ENCODE peak calls at places on chromosomes 2 and 18, in nine cellular contexts. J is cardiac muscle cell; Q is Caco-2; Y is ovary; H is brain microvascular endothelial cell; M is HepG2; V is fibroblast of lung; E is fibroblast of mammary gland; T is CD8-positive, alpha-beta T cell. N is an unnamed sample.
A peak's percentile ranks its signal among the peaks of the same experiment; 100 is the strongest.

GRCh38 chr18:79455261-79455660 is 59.5 kb downstream of the NFATC1 start:
- DNase-seq in J (no peak), Q (no peak), Y (no peak), H (no peak), M (no peak), V (no peak), E (no peak), T (no peak), N (no peak)

GRCh38 chr2:62663443-62663842 is 42.1 kb upstream of the EHBP1 start:
- DNase-seq in J (no peak), Q (no peak), Y (no peak), H (no peak), M (no peak), V (peak; percentile 97), E (peak; percentile 96), T (no peak), N (no peak)

GRCh38 chr2:181566643-181567042 is 90.3 kb downstream of the CERKL start:
- DNase-seq in J (no peak), Q (no peak), Y (no peak), H (no peak), M (no peak), V (no peak), E (no peak), T (no peak), N (no peak)

GRCh38 chr2:178917555-178917954 is 110.3 kb upstream of the TTN start:
- DNase-seq in J (no peak), Q (no peak), Y (no peak), H (no peak), M (no peak), V (no peak), E (no peak), T (no peak), N (no peak)

GRCh38 chr18:5890606-5891360 is 4.5 kb downstream of the TMEM200C start:
- DNase-seq in J (peak; percentile 75), Q (no peak), Y (peak; percentile 70), H (no peak), M (peak; percentile 11), V (no peak), E (peak; percentile 8), T (peak; percentile 28), N (peak; percentile 57)

GRCh38 chr2:26453421-26454329 is 24.2 kb downstream of the OTOF start:
- DNase-seq in J (no peak), Q (no peak), Y (no peak), H (no peak), M (no peak), V (no peak), E (no peak), T (no peak), N (no peak)

GRCh38 chr2:189086710-189087109 is 92.9 kb downstream of the COL5A2 start:
- DNase-seq in J (no peak), Q (no peak), Y (no peak), H (peak; percentile 25), M (no peak), V (peak; percentile 75), E (peak; percentile 84), T (no peak), N (no peak)

GRCh38 chr2:82199493-82199852 is 1894.9 kb upstream of the LRRTM1 start:
- DNase-seq in J (no peak), Q (no peak), Y (no peak), H (no peak), M (no peak), V (no peak), E (no peak), T (no peak), N (no peak)

GRCh38 chr18:24763765-24764548 is 303.5 kb downstream of the HRH4 start:
- DNase-seq in J (no peak), Q (no peak), Y (no peak), H (no peak), M (no peak), V (peak; percentile 43), E (peak; percentile 97), T (no peak), N (no peak)

GRCh38 chr2:23531881-23532280 is 146.9 kb downstream of the KLHL29 start:
- DNase-seq in J (no peak), Q (no peak), Y (no peak), H (no peak), M (no peak), V (no peak), E (no peak), T (no peak), N (no peak)

GRCh38 chr2:128347701-128348504 is 29.2 kb upstream of the HS6ST1 start:
- DNase-seq in J (no peak), Q (no peak), Y (peak; percentile 87), H (no peak), M (no peak), V (peak; percentile 35), E (peak; percentile 53), T (no peak), N (no peak)

GRCh38 chr2:23423062-23423872 is 38.3 kb downstream of the KLHL29 start:
- DNase-seq in J (no peak), Q (no peak), Y (no peak), H (no peak), M (no peak), V (no peak), E (no peak), T (no peak), N (no peak)

GRCh38 chr2:127449898-127450297 is 31.7 kb downstream of the PROC start:
- DNase-seq in J (no peak), Q (no peak), Y (no peak), H (no peak), M (no peak), V (no peak), E (no peak), T (no peak), N (no peak)

GRCh38 chr2:205746408-205746785 is 64.1 kb downstream of the NRP2 start:
- DNase-seq in J (no peak), Q (no peak), Y (no peak), H (no peak), M (no peak), V (no peak), E (no peak), T (no peak), N (peak; percentile 74)

DNA sequence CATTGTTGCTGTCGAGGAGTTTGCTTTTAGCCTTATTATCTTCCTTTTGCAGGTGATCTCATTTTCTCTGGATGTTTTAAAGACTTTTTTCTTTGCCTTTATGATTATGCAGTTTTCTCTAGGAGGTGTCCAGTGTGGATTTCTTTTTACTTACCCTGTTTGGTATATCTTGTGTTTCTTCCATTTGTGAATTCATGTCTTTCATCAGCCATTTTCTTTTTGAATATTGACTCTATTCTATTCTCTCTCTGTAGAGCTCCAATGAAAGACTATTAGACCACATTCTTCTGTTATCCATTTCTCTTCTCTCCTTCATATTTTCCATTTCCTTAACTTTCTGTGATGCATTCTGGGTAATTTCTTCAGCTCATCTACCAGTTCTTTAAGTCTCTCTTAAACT is 34.4 kb downstream of the CDK15 start:
- DNase-seq in J (no peak), Q (no peak), Y (no peak), H (no peak), M (no peak), V (no peak), E (no peak), T (no peak), N (no peak)
- H3K4me3 ChIP-seq in J (no peak overlapping the region), Q (no peak overlapping the region), Y (no peak overlapping the region), H (no peak overlapping the region), M (no peak overlapping the region), V (no peak overlapping the region), E (no peak overlapping the region), T (no peak overlapping the region), N (no peak overlapping the region)

DNA sequence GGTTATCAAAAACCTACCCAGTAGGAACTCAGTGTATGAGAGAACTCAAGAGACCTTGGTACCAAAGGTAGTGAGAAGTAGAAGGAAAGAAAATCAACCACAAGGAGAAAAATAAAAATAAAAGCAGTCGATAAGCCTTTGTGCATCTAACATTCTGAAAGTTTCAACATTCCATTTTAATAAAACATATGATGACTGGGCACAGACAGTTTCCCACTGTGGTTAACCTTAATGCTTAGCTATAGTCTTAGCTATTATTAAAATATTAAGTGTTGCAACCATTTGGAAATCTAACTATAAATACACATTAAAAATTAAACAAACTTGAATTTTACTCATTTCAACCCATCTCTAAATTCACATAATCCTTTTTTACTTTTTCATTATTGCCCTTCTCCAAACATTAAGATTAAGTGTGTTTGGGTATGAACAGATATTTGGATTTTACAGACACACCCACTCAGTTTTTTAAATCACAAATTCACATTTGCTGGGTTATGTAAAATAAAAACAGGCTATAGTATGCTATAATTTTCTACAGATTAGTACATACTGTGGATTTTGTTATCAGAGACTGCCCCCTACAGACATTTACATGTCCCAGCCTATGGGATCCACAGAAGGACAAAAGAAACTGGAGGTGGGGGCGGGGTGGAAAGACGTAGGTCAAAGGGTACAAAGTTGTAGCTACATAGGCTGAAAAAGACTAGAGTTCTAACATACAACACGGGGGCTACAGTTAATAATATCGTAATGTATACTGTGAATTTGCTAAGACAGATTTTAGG is 32.8 kb downstream of the SRBD1 start:
- DNase-seq in J (peak; percentile 21), Q (no peak), Y (no peak), H (peak; percentile 54), M (peak; percentile 42), V (peak; percentile 72), E (peak; percentile 54), T (peak; percentile 11), N (peak; percentile 30)
- TF ChIP-seq CTCF in J (peak; percentile 48), Q (no peak), Y (no peak), H (peak; percentile 67), M (peak; percentile 55), V (peak; percentile 53), E (peak; percentile 48), T (peak; percentile 54), N (no peak)

GRCh38 chr18:48827321-48828200 is 123.2 kb downstream of the SMAD7 start:
- DNase-seq in J (peak; percentile 84), Q (no peak), Y (peak; percentile 46), H (peak; percentile 71), M (no peak), V (peak; percentile 72), E (peak; percentile 57), T (no peak), N (no peak)
- H3K4me3 ChIP-seq in J (peak overlapping the region; percentile 27), Q (no peak overlapping the region), Y (peak overlapping the region; percentile 13), H (peak overlapping the region; percentile 24), M (no peak overlapping the region), V (no peak overlapping the region), E (no peak overlapping the region), T (no peak overlapping the region), N (no peak overlapping the region)

DNA sequence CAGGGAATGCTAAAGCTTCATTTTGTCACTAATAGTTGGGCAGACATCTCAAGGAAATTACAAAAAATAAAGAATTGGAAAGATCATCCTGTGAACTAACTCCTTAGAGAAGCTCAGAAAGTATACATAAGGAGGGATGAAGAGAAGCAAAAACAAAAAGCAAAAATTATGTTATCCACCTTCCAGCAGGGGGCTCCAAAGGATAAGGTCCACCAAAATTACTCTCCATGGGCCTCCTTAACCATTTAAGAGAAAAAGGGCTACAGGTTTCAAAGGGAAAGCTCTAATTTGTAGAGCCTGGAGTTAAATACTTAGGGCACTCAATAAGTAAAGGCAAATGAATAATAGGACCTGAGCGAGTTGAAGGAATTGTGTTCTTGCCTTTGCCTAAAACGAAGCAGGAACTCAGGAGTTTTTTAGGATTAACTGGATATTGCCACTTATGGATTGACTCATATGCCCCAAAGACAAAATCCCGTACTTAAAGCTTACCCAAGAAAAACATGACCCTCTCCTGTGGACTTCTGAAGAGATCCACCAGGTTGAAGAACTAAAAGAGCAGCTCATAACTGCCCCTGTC is 1167.9 kb downstream of the DSC3 start:
- DNase-seq in J (peak; percentile 51), Q (no peak), Y (no peak), H (no peak), M (peak; percentile 52), V (peak; percentile 30), E (peak; percentile 43), T (no peak), N (no peak)
- TF ChIP-seq CTCF in J (peak; percentile 58), Q (peak; percentile 36), Y (no peak), H (peak; percentile 58), M (peak; percentile 61), V (peak; percentile 25), E (peak; percentile 47), T (no peak), N (no peak)